ENCODE peak calls at places on chromosomes 1 and 21, in four cellular contexts. A is tibial nerve, L is stomach, V is ovary. G is an unnamed sample.

GRCh38 chr1:229130028-229130668 is 140.8 kb upstream of the RAB4A start:
- DNase-seq in A (peak), L (peak), V (no peak), G (no peak)

GRCh38 chr1:167430134-167430848 is 88.0 kb downstream of the CD247 start:
- DNase-seq in A (no peak), L (no peak), V (no peak), G (no peak)

GRCh38 chr1:93575586-93576271 is 105.9 kb downstream of the BCAR3 start:
- DNase-seq in A (no peak), L (no peak), V (no peak), G (no peak)

GRCh38 chr1:243924188-243924587 is 74.1 kb upstream of the AKT3 start:
- DNase-seq in A (no peak), L (no peak), V (no peak), G (no peak)

GRCh38 chr1:228803421-228803820 is 68.1 kb downstream of the RHOU start:
- DNase-seq in A (no peak), L (no peak), V (no peak), G (peak)

GRCh38 chr1:233032916-233033315 is 82.5 kb downstream of the NTPCR start:
- DNase-seq in A (no peak), L (no peak), V (no peak), G (no peak)

GRCh38 chr1:173488001-173488400 is 10.9 kb downstream of the PRDX6 start:
- DNase-seq in A (no peak), L (no peak), V (no peak), G (no peak)

GRCh38 chr1:72037745-72038343 is 244.5 kb downstream of the NEGR1 start:
- DNase-seq in A (peak), L (peak), V (no peak), G (no peak)

GRCh38 chr1:248924696-248925532 is 18.9 kb downstream of the PGBD2 start:
- DNase-seq in A (no peak), L (peak), V (no peak), G (no peak)

GRCh38 chr1:109495738-109496137 is 1.8 kb downstream of the CYB561D1 start:
- DNase-seq in A (no peak), L (no peak), V (no peak), G (no peak)

GRCh38 chr1:46656643-46657042 is 11.5 kb downstream of the ATPAF1 start:
- DNase-seq in A (no peak), L (no peak), V (no peak), G (no peak)

GRCh38 chr21:31310750-31311149 is 33.3 kb downstream of the TIAM1 start:
- DNase-seq in A (no peak), L (peak), V (no peak), G (no peak)

GRCh38 chr1:93699676-93700168 is 18.1 kb upstream of the BCAR3 start:
- DNase-seq in A (no peak), L (no peak), V (no peak), G (no peak)

GRCh38 chr1:111448918-111449702 is at the start of the genes ATP5PB and WDR77:
- DNase-seq in A (peak), L (peak), V (peak), G (no peak)

GRCh38 chr1:152533327-152533938 is 19.2 kb downstream of the CRCT1 start:
- DNase-seq in A (peak), L (no peak), V (no peak), G (no peak)

GRCh38 chr1:160739098-160739511 is at the start of gene SLAMF7:
- DNase-seq in A (peak), L (no peak), V (no peak), G (no peak)

GRCh38 chr21:41258617-41259016 is 58.0 kb upstream of the FAM3B start:
- DNase-seq in A (no peak), L (no peak), V (no peak), G (no peak)

GRCh38 chr1:37570528-37571334 is 14.0 kb downstream of the DNALI1 start:
- DNase-seq in A (no peak), L (no peak), V (no peak), G (no peak)

GRCh38 chr1:101520302-101520701 is 283.5 kb downstream of the S1PR1 start:
- DNase-seq in A (no peak), L (no peak), V (no peak), G (no peak)

GRCh38 chr1:22212400-22213233 is 69.7 kb upstream of the WNT4 start:
- DNase-seq in A (no peak), L (no peak), V (no peak), G (no peak)

GRCh38 chr1:226653311-226653921 is 85.7 kb downstream of the ITPKB start:
- DNase-seq in A (no peak), L (no peak), V (no peak), G (no peak)

GRCh38 chr1:52632732-52633290 is at the start of gene SHISAL2A:
- DNase-seq in A (no peak), L (peak), V (peak), G (no peak)

GRCh38 chr21:44793269-44794030 is 8.2 kb downstream of the UBE2G2 start:
- DNase-seq in A (peak), L (peak), V (peak), G (no peak)

GRCh38 chr1:156704930-156705320 is 458 bp downstream of the CRABP2 start:
- DNase-seq in A (peak), L (peak), V (peak), G (no peak)

GRCh38 chr1:156703741-156704140 is 1.6 kb downstream of the CRABP2 start:
- DNase-seq in A (no peak), L (no peak), V (no peak), G (no peak)

GRCh38 chr1:156704166-156704711 is 1.1 kb downstream of the CRABP2 start:
- DNase-seq in A (no peak), L (no peak), V (no peak), G (no peak)

GRCh38 chr1:156705321-156705917 is at the start of gene CRABP2:
- DNase-seq in A (no peak), L (no peak), V (no peak), G (no peak)

GRCh38 chr1:156703336-156703735 is 2.0 kb downstream of the CRABP2 start:
- DNase-seq in A (no peak), L (no peak), V (no peak), G (no peak)
- TF ChIP-seq POLR2A in A (no peak), L (no peak), V (no peak), G (no peak)

DNA sequence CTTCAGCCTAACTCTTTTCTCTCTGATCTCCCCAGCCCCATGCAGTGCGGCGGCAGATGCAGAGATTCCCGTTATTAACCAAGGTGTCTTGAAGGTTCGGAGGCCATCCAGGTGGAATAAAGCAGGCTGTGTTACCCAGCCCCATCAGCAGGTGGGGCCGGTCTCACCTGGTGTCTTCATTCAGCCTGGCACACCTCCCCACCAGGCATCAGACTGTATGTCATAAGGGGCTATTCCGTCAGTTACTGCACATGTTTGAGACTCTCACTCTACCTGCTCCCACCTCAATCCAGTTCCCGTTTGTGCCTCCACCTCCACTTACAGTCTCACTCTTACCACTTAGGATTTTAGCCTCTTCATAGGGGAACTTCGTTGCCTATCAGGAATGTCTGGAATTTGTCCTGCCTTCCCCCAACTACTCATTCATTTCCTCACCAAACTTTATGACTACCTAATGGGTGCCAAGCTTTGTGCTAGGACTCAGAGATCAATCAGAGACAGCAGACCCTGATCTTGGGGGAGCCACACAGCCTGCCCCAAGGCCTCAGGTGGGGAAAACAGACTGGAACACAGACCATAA is 170.2 kb downstream of the PLPP3 start:
- DNase-seq in A (no peak), L (peak), V (no peak), G (no peak)
- TF ChIP-seq CTCF in A (no peak), L (peak), V (no peak), G (no peak)

GRCh38 chr1:54885237-54885679 is 1.7 kb downstream of the DHCR24 start:
- DNase-seq in A (no peak), L (no peak), V (no peak), G (no peak)

GRCh38 chr1:54888080-54888733 is 1.2 kb upstream of the DHCR24 start:
- DNase-seq in A (no peak), L (peak), V (no peak), G (no peak)

GRCh38 chr1:54885863-54886723 is 902 bp downstream of the DHCR24 start:
- DNase-seq in A (peak), L (peak), V (no peak), G (no peak)

GRCh38 chr1:54887665-54888071 is 673 bp upstream of the DHCR24 start:
- DNase-seq in A (no peak), L (peak), V (peak), G (no peak)

DNA sequence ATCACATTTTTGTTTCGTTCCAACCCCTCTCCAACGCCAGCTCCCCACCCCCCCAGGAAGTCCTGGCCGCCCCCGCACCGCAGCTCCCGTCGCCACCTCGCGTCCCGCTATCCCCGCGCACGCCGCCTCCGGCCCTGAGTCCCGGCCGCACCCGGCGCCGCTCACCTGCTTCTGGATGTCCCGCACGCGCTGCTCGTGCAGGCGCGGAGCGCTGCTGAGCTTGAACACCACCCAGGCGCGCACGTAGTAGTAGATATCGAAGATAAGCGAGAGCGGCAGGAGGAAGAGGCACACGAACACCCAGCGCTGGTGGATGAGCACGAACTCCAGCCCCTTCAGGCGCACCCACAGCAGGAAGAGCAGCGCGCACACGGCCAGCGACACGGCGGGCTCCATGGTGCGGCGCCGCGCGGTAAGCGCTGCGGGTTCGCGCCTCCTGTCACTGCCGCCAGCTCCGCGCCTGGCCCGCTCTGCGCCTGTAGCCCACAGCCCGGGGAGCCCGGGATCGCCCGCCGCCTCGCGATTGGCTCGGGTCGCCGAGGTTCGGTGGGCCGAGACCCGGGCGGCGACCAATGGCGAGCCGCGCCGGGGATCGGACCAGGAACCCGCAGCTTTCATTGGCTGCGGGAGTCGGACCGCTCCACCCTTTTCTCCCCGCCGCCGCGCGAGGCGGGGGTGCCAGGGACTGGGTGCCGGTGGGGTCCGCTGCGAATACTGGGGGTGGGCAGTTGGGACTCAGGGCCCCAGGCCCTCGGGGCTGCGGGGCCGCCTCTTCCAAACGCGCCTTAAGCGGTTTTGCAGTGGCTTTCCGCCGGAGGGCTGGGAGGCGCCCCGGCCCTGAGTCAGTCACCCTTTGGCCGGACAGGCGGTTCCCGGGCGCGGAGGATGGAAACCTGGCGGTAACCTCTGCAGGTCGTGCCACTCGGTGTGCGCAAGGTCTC is at the start of gene DHCR24:
- DNase-seq in A (peak), L (peak), V (peak), G (no peak)
- TF ChIP-seq POLR2A in A (peak), L (no peak), V (peak), G (no peak)

GRCh38 chr1:1847061-1847460 is 43.8 kb downstream of the GNB1 start:
- DNase-seq in A (no peak), L (peak), V (no peak), G (no peak)

GRCh38 chr1:1847501-1848289 is 43.2 kb downstream of the GNB1 start:
- DNase-seq in A (no peak), L (no peak), V (no peak), G (no peak)

GRCh38 chr1:1842360-1843146 is 48.3 kb downstream of the GNB1 start:
- DNase-seq in A (no peak), L (peak), V (no peak), G (no peak)

GRCh38 chr1:1841575-1841991 is 49.3 kb downstream of the GNB1 start:
- DNase-seq in A (no peak), L (no peak), V (no peak), G (no peak)

DNA sequence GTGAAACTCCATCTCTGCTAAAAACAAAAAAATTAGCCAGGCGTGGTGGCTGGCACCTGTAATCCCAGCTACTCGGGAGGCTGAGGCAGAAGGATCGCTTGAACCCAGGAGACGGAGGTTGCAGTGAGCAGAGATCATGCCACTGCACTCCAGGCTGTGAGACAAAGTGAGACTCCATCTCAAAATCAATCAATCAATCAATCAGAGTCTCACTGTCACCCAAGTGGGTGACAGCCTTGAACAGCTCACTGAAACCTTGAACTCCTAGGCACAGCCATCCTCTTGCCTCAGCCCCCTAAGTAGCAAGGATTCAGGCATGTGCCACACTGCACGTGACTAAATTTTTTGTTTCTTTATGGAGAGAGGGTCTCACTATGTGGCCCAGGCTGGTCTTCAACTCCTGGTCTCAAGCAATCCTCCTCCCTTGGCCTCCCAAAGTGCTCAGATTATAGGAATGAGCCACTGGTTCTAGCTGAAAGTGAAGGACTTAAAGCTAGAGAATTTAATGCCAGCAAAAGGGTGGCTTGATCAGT is 44.4 kb downstream of the GNB1 start:
- DNase-seq in A (no peak), L (no peak), V (no peak), G (no peak)
- TF ChIP-seq CTCF in A (no peak), L (no peak), V (no peak), G (no peak)

DNA sequence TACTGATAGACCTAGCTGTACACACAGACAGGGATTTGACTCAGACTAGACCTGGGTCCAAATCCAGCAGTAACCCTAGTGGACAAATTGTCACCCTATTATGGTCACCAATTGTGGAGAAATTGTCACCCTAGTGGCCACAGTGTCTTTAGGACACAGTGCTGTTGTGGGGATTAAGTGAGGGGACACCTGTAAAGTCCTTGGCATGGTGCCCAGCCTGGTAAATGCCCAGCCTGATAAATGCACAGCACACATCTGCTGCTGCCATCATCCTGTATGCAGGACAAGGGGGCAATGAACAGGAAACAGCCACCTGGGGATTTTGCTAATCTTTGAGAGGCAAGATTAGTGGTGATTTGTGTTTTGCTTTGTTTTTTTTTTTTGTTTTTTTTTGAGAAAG is 2.3 kb downstream of the TMEM61 start:
- DNase-seq in A (no peak), L (no peak), V (no peak), G (no peak)
- TF ChIP-seq POLR2A in A (no peak), L (no peak), V (no peak), G (no peak)

GRCh38 chr1:43530483-43531452 is at the start of gene PTPRF:
- DNase-seq in A (no peak), L (peak), V (peak), G (no peak)
- TF ChIP-seq CTCF in A (no peak), L (no peak), V (no peak), G (no peak)

DNA sequence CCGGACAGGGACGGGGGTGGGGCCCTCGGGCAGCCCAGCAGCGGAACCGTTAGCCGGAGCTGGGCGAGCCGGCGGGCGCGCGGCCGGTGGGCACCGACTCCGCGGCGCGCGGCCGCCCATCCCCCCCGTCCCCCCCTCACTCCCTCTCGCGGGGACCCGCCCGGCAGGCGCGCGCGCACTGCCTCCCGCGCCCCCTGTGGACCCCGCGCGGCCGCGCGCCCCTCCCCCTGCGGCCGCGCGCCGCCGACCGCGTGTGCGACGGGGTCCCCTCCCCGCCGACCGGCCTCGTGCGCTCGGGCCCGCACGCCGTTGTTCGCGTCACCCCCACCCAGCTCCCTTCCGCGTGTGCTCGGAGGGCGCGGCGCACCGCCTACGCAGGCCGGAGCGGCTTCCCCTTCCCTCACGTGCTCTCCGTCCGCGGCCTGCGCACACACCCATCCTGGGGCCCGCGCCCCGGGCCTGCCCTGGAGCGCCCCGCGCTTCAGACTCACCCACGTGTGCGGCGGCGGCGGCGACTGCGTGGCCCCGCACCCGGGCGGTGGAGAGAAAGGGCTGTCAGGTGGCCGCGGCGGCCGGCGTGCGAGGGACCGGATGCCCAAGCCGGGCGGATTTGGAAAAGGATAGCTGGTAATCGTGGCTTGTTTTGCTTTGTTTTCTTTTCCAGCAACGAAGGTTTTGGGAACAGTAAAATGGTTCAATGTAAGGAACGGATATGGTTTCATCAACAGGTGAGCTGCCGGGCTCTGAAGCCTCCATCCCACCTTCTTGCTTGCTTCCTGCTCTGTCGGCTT is 716 bp downstream of the YBX1 start:
- DNase-seq in A (peak), L (peak), V (peak), G (no peak)
- TF ChIP-seq POLR2A in A (peak), L (no peak), V (no peak), G (no peak)

GRCh38 chr1:84117868-84118267 is 26.2 kb upstream of the PRKACB start:
- DNase-seq in A (no peak), L (no peak), V (no peak), G (no peak)

GRCh38 chr1:84121360-84121759 is 22.7 kb upstream of the PRKACB start:
- DNase-seq in A (no peak), L (no peak), V (no peak), G (no peak)

DNA sequence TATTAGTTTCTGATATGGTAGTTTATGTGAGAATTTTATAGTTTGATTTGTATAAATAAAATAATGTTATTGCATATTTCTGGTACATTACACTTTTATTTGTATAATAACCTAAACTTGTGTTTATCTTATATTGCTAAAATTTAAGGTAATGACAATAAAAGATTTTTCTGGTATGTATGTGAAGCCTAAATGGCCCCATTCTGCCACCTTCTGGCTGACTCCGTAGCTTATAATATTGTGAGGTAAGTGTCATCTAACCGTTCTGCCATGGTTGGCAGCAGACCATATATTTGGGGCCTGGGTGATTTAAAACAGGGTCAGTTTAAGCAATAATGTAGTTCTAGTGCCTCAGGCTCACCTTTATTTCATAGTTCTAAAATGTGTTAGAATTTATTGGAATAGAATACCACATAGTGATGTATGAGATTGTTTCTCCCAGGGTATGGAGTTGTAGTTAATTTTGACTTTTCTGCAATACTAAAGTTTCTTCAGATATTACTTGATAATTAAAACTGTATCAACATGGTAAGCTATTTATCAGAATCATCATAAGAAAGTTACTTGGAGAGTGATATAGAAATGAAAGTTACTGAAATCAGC is 21.2 kb upstream of the PRKACB start:
- DNase-seq in A (peak), L (peak), V (no peak), G (no peak)
- TF ChIP-seq CTCF in A (peak), L (peak), V (no peak), G (peak)

G was measured in vagina.